ENCODE peak calls at places on chromosomes 3 and 15, in six cellular contexts. K is ovary, L is gastrocnemius medialis, J is Peyer's patch, A is tibial nerve, F is stomach. V is an unnamed sample.

GRCh38 chr15:35624881-35625280 is 78.9 kb upstream of the DPH6 start:
- DNase-seq in K (no peak), L (peak), J (no peak), A (peak), F (no peak), V (peak)

GRCh38 chr3:14254812-14255702 is 76.4 kb downstream of the LSM3 start:
- DNase-seq in K (no peak), L (no peak), J (no peak), A (no peak), F (no peak), V (no peak)

GRCh38 chr3:112132975-112133448 is at the start of gene GCSAM:
- DNase-seq in K (no peak), L (peak), J (no peak), A (peak), F (no peak), V (peak)

GRCh38 chr3:23665741-23666140 is 140.0 kb upstream of the UBE2E1 start:
- DNase-seq in K (no peak), L (no peak), J (no peak), A (no peak), F (no peak), V (no peak)

GRCh38 chr15:95948371-95948770 is 382.1 kb upstream of the NR2F2 start:
- DNase-seq in K (no peak), L (no peak), J (no peak), A (no peak), F (no peak), V (no peak)

GRCh38 chr3:197019535-197019934 is 10.1 kb downstream of the MELTF start:
- DNase-seq in K (no peak), L (no peak), J (no peak), A (no peak), F (no peak), V (peak)

GRCh38 chr3:105144837-105145236 is 221.9 kb upstream of the ALCAM start:
- DNase-seq in K (no peak), L (no peak), J (no peak), A (no peak), F (no peak), V (no peak)

GRCh38 chr15:72953306-72953705 is 99.0 kb upstream of the NEO1 start:
- DNase-seq in K (no peak), L (no peak), J (no peak), A (no peak), F (no peak), V (no peak)

GRCh38 chr3:123758081-123758564 is 126.0 kb downstream of the MYLK start:
- DNase-seq in K (no peak), L (no peak), J (no peak), A (no peak), F (no peak), V (no peak)

GRCh38 chr3:147652682-147653081 is 243.5 kb downstream of the ZIC1 start:
- DNase-seq in K (no peak), L (no peak), J (no peak), A (no peak), F (no peak), V (no peak)

GRCh38 chr15:75721462-75721922 is 8.8 kb upstream of the CSPG4 start:
- DNase-seq in K (no peak), L (no peak), J (no peak), A (no peak), F (no peak), V (no peak)

GRCh38 chr3:159897331-159898075 is 91.1 kb upstream of the IL12A start:
- DNase-seq in K (peak), L (no peak), J (no peak), A (no peak), F (no peak), V (no peak)

GRCh38 chr15:48966595-48967301 is 3.0 kb upstream of the SHC4 start:
- DNase-seq in K (no peak), L (no peak), J (no peak), A (no peak), F (no peak), V (no peak)

GRCh38 chr3:158659454-158660237 is 12.8 kb downstream of the LXN start:
- DNase-seq in K (peak), L (no peak), J (peak), A (peak), F (peak), V (peak)

GRCh38 chr3:12049675-12050074 is 45.5 kb downstream of the SYN2 start:
- DNase-seq in K (no peak), L (no peak), J (no peak), A (no peak), F (no peak), V (no peak)

DNA sequence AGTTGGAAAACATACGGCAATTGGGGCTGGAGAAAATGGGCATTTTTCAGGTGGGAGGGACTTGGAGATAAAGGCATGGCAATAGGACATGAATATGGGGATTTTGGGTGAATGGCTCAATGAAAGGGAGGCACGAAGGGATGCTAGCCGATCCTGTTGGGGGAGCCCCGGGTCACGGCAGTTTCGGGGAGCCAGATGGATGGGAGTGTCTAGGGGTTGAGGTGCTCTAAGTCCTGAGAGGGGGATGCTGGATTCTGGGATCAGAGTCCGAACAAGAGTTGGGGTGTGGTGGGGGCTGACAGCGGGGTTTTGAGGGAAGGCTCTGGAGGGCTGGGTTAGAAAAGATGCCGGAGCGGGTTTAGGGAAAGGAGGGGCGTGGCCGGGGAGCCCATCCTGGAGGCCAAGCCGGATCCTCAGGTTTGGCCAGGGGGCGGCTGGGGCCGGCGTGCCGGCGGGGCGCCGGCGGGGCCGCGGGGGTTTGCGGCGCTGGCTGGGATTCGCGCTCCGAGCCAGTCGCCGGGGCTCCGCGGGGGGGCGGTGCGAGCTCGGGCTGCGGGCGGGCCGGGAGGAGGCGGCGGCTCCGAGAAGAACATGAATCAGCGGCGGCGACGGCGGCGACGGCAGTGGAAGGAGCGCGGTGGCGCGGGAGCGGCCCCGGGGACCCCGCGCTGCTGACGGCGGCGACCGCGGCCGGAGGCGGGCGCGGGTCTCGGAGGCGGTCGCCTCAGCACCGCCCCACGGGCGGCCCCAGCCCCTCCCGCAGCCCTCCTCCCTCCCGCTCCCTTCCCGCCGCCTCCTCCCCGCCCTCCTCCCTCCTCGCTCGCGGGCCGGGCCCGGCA is at the start of gene TYRO3:
- DNase-seq in K (peak), L (peak), J (peak), A (peak), F (peak), V (peak)
- TF ChIP-seq POLR2A in K (peak), L (peak), J (no peak), A (no peak), F (no peak), V (no peak)

DNA sequence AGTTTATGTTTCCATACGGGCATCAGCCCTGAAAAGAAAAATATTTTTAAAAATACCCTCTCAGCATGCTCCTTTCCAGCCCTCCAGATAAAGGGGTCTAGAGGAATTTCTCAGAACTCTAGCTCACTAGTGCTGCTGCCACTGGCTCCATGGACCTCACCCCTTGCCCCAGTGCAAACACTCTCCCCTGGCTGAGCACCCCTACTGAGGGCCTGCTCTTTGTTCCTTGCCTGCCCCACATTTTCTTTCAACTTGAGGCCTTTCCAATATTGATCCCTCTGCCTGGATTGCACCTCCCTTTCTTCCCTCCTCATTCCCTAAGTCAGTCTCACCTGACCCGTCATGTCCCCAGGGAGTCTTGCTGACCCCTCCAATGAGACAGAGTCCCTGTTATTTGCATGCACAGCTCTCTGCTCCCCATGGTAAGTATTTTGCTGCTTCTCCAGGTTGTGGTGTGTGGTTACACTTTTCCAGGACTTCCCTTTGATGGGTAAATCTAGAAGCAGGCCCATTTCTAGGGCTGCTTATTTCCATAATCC is 196.5 kb downstream of the EPHB1 start:
- DNase-seq in K (no peak), L (no peak), J (no peak), A (no peak), F (no peak), V (no peak)
- TF ChIP-seq CTCF in K (no peak), L (no peak), J (no peak), A (no peak), F (no peak), V (no peak)

DNA sequence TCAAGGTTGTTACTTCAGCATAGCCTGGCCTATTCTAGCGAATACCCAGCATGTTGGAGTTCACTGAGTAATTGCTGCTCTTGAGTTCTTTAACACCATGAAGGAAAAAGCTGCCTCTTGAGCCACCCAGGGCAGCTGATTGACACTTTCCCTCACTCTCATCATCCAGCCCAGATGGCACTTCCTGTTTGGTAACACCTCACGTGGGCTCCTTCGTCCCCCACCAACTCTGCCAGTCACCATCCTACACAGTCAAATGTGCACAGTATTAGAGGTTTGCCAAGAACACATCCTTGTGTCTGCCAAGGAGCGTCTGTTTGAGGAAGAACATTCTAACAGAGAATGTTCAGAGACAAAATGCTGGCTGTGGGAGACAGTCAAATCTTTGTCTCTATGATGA is 266.3 kb downstream of the RPLP1 start:
- DNase-seq in K (no peak), L (peak), J (no peak), A (peak), F (no peak), V (no peak)
- TF ChIP-seq POLR2A in K (no peak), L (no peak), J (no peak), A (no peak), F (no peak), V (no peak)

GRCh38 chr3:172625404-172625803 is 85.5 kb downstream of the NCEH1 start:
- DNase-seq in K (no peak), L (no peak), J (no peak), A (no peak), F (no peak), V (no peak)
- TF ChIP-seq CTCF in K (no peak), L (no peak), J (no peak), A (no peak), F (no peak), V (no peak)